ENCODE peak calls at places on chromosomes 16 and 17, in six cellular contexts. B is H9, Q is fibroblast of lung, E is neuronal stem cell, V is IMR-90, F is MM.1S. J is an unnamed sample.

GRCh38 chr17:62720126-62720850 is 87.8 kb downstream of the MARCHF10 start:
- DNase-seq in B (peak; percentile 44), Q (peak; percentile 42), E (no peak), V (no peak), F (no peak), J (no peak)

GRCh38 chr17:31629696-31630470 is 229.2 kb downstream of the COPRS start:
- DNase-seq in B (no peak), Q (peak; percentile 85), E (no peak), V (peak; percentile 71), F (no peak), J (peak; percentile 15)

GRCh38 chr16:89121691-89122321 is 28.2 kb downstream of the ACSF3 start:
- DNase-seq in B (no peak), Q (no peak), E (no peak), V (no peak), F (no peak), J (no peak)

GRCh38 chr16:14548933-14549788 is 80.9 kb downstream of the PARN start:
- DNase-seq in B (no peak), Q (peak; percentile 40), E (no peak), V (no peak), F (no peak), J (no peak)

GRCh38 chr16:5867250-5867649 is 769.7 kb upstream of the EEF2KMT start:
- DNase-seq in B (no peak), Q (no peak), E (no peak), V (no peak), F (peak; percentile 68), J (no peak)

GRCh38 chr16:53090591-53091507 is 36.1 kb downstream of the CHD9 start:
- DNase-seq in B (no peak), Q (peak; percentile 99), E (no peak), V (peak; percentile 98), F (peak; percentile 80), J (no peak)

GRCh38 chr16:53429221-53429943 is 4.9 kb upstream of the RBL2 start:
- DNase-seq in B (no peak), Q (peak; percentile 60), E (no peak), V (peak; percentile 79), F (no peak), J (no peak)

GRCh38 chr17:1422907-1423306 is 22.9 kb upstream of the YWHAE start:
- DNase-seq in B (no peak), Q (peak; percentile 97), E (no peak), V (peak; percentile 98), F (no peak), J (peak; percentile 41)

GRCh38 chr16:17775061-17775460 is 304.3 kb upstream of the XYLT1 start:
- DNase-seq in B (no peak), Q (peak; percentile 41), E (no peak), V (no peak), F (no peak), J (no peak)

GRCh38 chr17:76076765-76077581 is 2.0 kb upstream of the ZACN start:
- DNase-seq in B (peak; percentile 74), Q (no peak), E (no peak), V (peak; percentile 41), F (no peak), J (no peak)

GRCh38 chr17:77322534-77323412 is 182.0 kb downstream of the SEC14L1 start:
- DNase-seq in B (peak; percentile 70), Q (peak; percentile 99), E (peak; percentile 33), V (peak; percentile 99), F (no peak), J (peak; percentile 71)

GRCh38 chr16:86088816-86089215 is 189.9 kb downstream of the IRF8 start:
- DNase-seq in B (no peak), Q (no peak), E (no peak), V (no peak), F (no peak), J (no peak)

GRCh38 chr16:87570938-87571867 is 31.1 kb upstream of the JPH3 start:
- DNase-seq in B (peak; percentile 85), Q (peak; percentile 88), E (no peak), V (peak; percentile 53), F (no peak), J (no peak)

GRCh38 chr16:25895371-25895770 is 203.6 kb downstream of the HS3ST4 start:
- DNase-seq in B (no peak), Q (no peak), E (no peak), V (no peak), F (no peak), J (no peak)

GRCh38 chr16:80585764-80586163 is 45.0 kb downstream of the DYNLRB2 start:
- DNase-seq in B (no peak), Q (no peak), E (no peak), V (no peak), F (no peak), J (no peak)

GRCh38 chr16:67248401-67249177 is at the start of gene SLC9A5:
- DNase-seq in B (peak; percentile 61), Q (peak; percentile 27), E (no peak), V (no peak), F (no peak), J (no peak)

GRCh38 chr17:18859256-18859655 is 1.3 kb downstream of the PRPSAP2 start:
- DNase-seq in B (no peak), Q (peak; percentile 74), E (no peak), V (peak; percentile 73), F (no peak), J (no peak)

GRCh38 chr17:61410100-61410551 is 10.5 kb downstream of the TBX2 start:
- DNase-seq in B (peak; percentile 36), Q (no peak), E (no peak), V (no peak), F (no peak), J (no peak)

GRCh38 chr16:68644303-68644702 is 807 bp upstream of the CDH3 start:
- DNase-seq in B (peak; percentile 67), Q (no peak), E (no peak), V (no peak), F (no peak), J (no peak)

GRCh38 chr17:57574040-57574513 is 171.0 kb downstream of the CCDC182 start:
- DNase-seq in B (no peak), Q (peak; percentile 62), E (no peak), V (peak; percentile 43), F (no peak), J (no peak)

GRCh38 chr16:67708368-67708771 is 10.7 kb downstream of the GFOD2 start:
- DNase-seq in B (no peak), Q (peak; percentile 5), E (no peak), V (peak; percentile 49), F (no peak), J (no peak)

GRCh38 chr16:10031473-10031872 is 150.8 kb downstream of the GRIN2A start:
- DNase-seq in B (no peak), Q (no peak), E (no peak), V (no peak), F (no peak), J (no peak)

GRCh38 chr16:29842732-29843346 is 20.2 kb downstream of the CDIPT start:
- DNase-seq in B (no peak), Q (no peak), E (no peak), V (no peak), F (no peak), J (no peak)

GRCh38 chr16:27230562-27230991 is 27.3 kb downstream of the KDM8 start:
- DNase-seq in B (no peak), Q (no peak), E (no peak), V (no peak), F (peak; percentile 78), J (no peak)

GRCh38 chr16:3021449-3022207 is 1.5 kb downstream of the TNFRSF12A start:
- DNase-seq in B (peak; percentile 80), Q (peak; percentile 96), E (peak; percentile 89), V (peak; percentile 94), F (no peak), J (no peak)

GRCh38 chr17:77087650-77088454 is 52.9 kb upstream of the SEC14L1 start:
- DNase-seq in B (no peak), Q (no peak), E (no peak), V (no peak), F (no peak), J (no peak)

GRCh38 chr17:41633498-41634197 is 9.3 kb upstream of the KRT17 start:
- DNase-seq in B (no peak), Q (no peak), E (no peak), V (no peak), F (no peak), J (no peak)

GRCh38 chr17:16040710-16041251 is 41.2 kb downstream of the TTC19 start:
- DNase-seq in B (no peak), Q (peak; percentile 96), E (no peak), V (peak; percentile 87), F (no peak), J (no peak)

GRCh38 chr17:1907818-1908698 is 78.3 kb downstream of the RPA1 start:
- DNase-seq in B (peak; percentile 66), Q (peak; percentile 53), E (peak; percentile 67), V (peak; percentile 21), F (no peak), J (no peak)

DNA sequence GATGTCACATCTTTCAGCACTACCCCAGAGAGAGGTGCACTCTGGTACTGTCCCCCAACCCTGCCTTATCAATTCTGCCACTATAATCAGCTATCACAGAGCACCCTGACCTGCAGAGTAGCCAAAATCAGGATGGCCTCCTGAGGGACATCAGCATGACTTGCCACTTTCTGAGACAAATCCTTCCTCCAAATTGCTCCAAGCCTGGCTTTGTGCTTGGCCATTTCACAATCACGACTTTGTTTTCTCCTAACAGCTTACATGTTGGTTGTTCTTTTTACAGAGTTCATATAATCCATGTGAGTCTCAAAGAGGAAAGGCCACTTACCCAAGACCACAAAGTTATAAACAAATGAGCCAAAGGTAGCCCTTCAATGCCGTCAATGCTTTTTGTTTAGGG is 449.0 kb upstream of the CDH5 start:
- DNase-seq in B (no peak), Q (no peak), E (no peak), V (no peak), F (no peak), J (no peak)
- H2AFZ ChIP-seq in B (no peak overlapping the region), Q (no peak overlapping the region), E (no peak overlapping the region), V (no peak overlapping the region), F (no peak overlapping the region), J (no peak overlapping the region)

GRCh38 chr17:35368086-35368824 is 5.2 kb downstream of the SLFN11 start:
- DNase-seq in B (peak; percentile 43), Q (no peak), E (no peak), V (peak; percentile 22), F (peak; percentile 91), J (no peak)
- H2AFZ ChIP-seq in B (no peak overlapping the region), Q (no peak overlapping the region), E (no peak overlapping the region), V (no peak overlapping the region), F (peak overlapping the region; percentile 31), J (no peak overlapping the region)

GRCh38 chr17:79311373-79311772 is 236.7 kb downstream of the ENGASE start:
- DNase-seq in B (no peak), Q (no peak), E (no peak), V (no peak), F (no peak), J (no peak)

GRCh38 chr17:79317916-79318315 is 243.3 kb downstream of the ENGASE start:
- DNase-seq in B (no peak), Q (no peak), E (no peak), V (no peak), F (no peak), J (no peak)

GRCh38 chr17:79316805-79317204 is 242.2 kb downstream of the ENGASE start:
- DNase-seq in B (no peak), Q (no peak), E (no peak), V (no peak), F (no peak), J (no peak)

GRCh38 chr17:79320331-79320730 is 245.7 kb downstream of the ENGASE start:
- DNase-seq in B (no peak), Q (no peak), E (no peak), V (no peak), F (no peak), J (no peak)

GRCh38 chr17:79315282-79316106 is 240.9 kb downstream of the ENGASE start:
- DNase-seq in B (no peak), Q (no peak), E (no peak), V (no peak), F (no peak), J (no peak)
- H2AFZ ChIP-seq in B (no peak overlapping the region), Q (no peak overlapping the region), E (no peak overlapping the region), V (no peak overlapping the region), F (no peak overlapping the region), J (no peak overlapping the region)

GRCh38 chr17:39982069-39982371 is 1.4 kb downstream of the PSMD3 start:
- DNase-seq in B (no peak), Q (no peak), E (no peak), V (no peak), F (no peak), J (no peak)
- H2AFZ ChIP-seq in B (no peak overlapping the region), Q (no peak overlapping the region), E (no peak overlapping the region), V (no peak overlapping the region), F (no peak overlapping the region), J (no peak overlapping the region)

J was measured in keratinocyte.